ENCODE peak calls at places on chromosomes 11 and 22, in seven cellular contexts. X is tibial nerve; S is HTR-8/SVneo; Q is mucosa of descending colon; G is stimulated activated CD4-positive, alpha-beta T cell treated with anti-CD3 and anti-CD28 coated beads, Interleukin-12 subunit alpha, Interleukin-12 subunit beta, amount 100 ng/mL, for 4 hours; Y is astrocyte of the spinal cord; T is M059J. Z is an unnamed sample.

GRCh38 chr22:42747701-42748513 is 27.2 kb upstream of the A4GALT start:
- DNase-seq in Q (no peak), X (no peak), Y (peak; percentile 86), S (no peak), T (peak; percentile 86), G (no peak), Z (peak; percentile 53)

GRCh38 chr22:46758867-46759290 is 3.6 kb upstream of the TBC1D22A start:
- DNase-seq in T (peak; percentile 51), S (peak; percentile 29), X (peak; percentile 42), Q (peak; percentile 65), G (no peak), Y (peak; percentile 66), Z (peak; percentile 46)

GRCh38 chr11:75103380-75104026 is 6.8 kb upstream of the OR2AT4 start:
- DNase-seq in S (peak; percentile 37), X (no peak), T (peak; percentile 77), Y (peak; percentile 51), G (no peak), Q (no peak), Z (peak; percentile 77)

GRCh38 chr22:46072030-46072881 is 78.1 kb upstream of the PPARA start:
- DNase-seq in T (no peak), G (peak; percentile 56), Q (peak; percentile 89), S (no peak), X (no peak), Y (peak; percentile 57), Z (peak; percentile 67)

GRCh38 chr11:8985462-8985861 is 18.3 kb downstream of the NRIP3 start:
- DNase-seq in T (no peak), S (no peak), Q (no peak), X (no peak), Y (no peak), G (no peak), Z (no peak)

GRCh38 chr11:25211635-25212251 is 714.9 kb downstream of the LUZP2 start:
- DNase-seq in T (peak; percentile 22), Y (peak; percentile 0), S (no peak), G (no peak), X (no peak), Q (no peak), Z (no peak)

GRCh38 chr11:83671295-83671694 is 385.1 kb upstream of the CCDC90B start:
- DNase-seq in X (no peak), S (no peak), Y (no peak), G (no peak), Q (no peak), T (no peak), Z (peak; percentile 14)

GRCh38 chr11:38460901-38461300 is 1862.9 kb upstream of the RAG2 start:
- DNase-seq in Y (peak; percentile 96), G (no peak), S (peak; percentile 45), Q (no peak), T (peak; percentile 91), X (peak; percentile 22), Z (no peak)

GRCh38 chr11:129141748-129142475 is 50.2 kb downstream of the ARHGAP32 start:
- DNase-seq in Q (no peak), Y (peak; percentile 56), X (no peak), S (no peak), G (no peak), T (peak; percentile 72), Z (no peak)

GRCh38 chr11:119491753-119492455 is 68.9 kb upstream of the THY1 start:
- DNase-seq in S (no peak), G (no peak), Q (no peak), X (no peak), Y (no peak), T (peak; percentile 19), Z (no peak)

GRCh38 chr22:41022470-41023298 is 69.7 kb upstream of the EP300 start:
- DNase-seq in T (peak; percentile 82), X (peak; percentile 89), Y (peak; percentile 83), Q (peak; percentile 96), G (peak; percentile 86), S (peak; percentile 88), Z (peak; percentile 89)

GRCh38 chr22:20440637-20441591 is 3.3 kb upstream of the SCARF2 start:
- DNase-seq in S (no peak), Q (no peak), X (no peak), T (no peak), G (no peak), Y (no peak), Z (no peak)

GRCh38 chr11:81725691-81726090 is 1008.0 kb downstream of the FAM181B start:
- DNase-seq in G (no peak), Y (peak; percentile 31), T (peak; percentile 0), X (no peak), S (no peak), Q (no peak), Z (peak; percentile 10)

GRCh38 chr11:57792870-57793269 is 31.3 kb downstream of the CTNND1 start:
- DNase-seq in S (no peak), Y (no peak), Q (no peak), T (no peak), G (no peak), X (no peak), Z (no peak)

GRCh38 chr11:34214961-34215805 is 109.8 kb downstream of the NAT10 start:
- DNase-seq in T (peak; percentile 85), X (no peak), Q (no peak), S (no peak), Y (peak; percentile 58), G (peak; percentile 66), Z (peak; percentile 74)

GRCh38 chr11:119087747-119088241 is 3.1 kb downstream of the HMBS start:
- DNase-seq in Y (no peak), T (peak; percentile 24), G (no peak), S (no peak), X (no peak), Q (no peak), Z (no peak)

GRCh38 chr22:28594784-28595324 is 84.8 kb downstream of the TTC28 start:
- DNase-seq in G (no peak), T (peak; percentile 62), X (no peak), Q (no peak), Y (peak; percentile 76), S (peak; percentile 23), Z (peak; percentile 79)

GRCh38 chr11:47979378-47980092 is 824 bp upstream of the PTPRJ start:
- DNase-seq in G (no peak), S (no peak), X (no peak), T (peak; percentile 41), Q (no peak), Y (no peak), Z (no peak)

GRCh38 chr11:113514856-113515255 is 39.7 kb upstream of the DRD2 start:
- DNase-seq in X (no peak), G (no peak), Y (no peak), S (no peak), T (no peak), Q (no peak), Z (no peak)

GRCh38 chr11:117468888-117469287 is 141.2 kb downstream of the CEP164 start:
- DNase-seq in X (no peak), G (no peak), Y (no peak), Q (no peak), T (no peak), S (no peak), Z (no peak)

GRCh38 chr22:42270178-42270511 is 308 bp downstream of the TCF20 start:
- DNase-seq in G (peak; percentile 35), Q (peak; percentile 73), S (peak; percentile 32), T (no peak), X (no peak), Y (no peak), Z (no peak)

GRCh38 chr11:76456571-76456970 is 11.8 kb downstream of the EMSY start:
- DNase-seq in Q (no peak), Y (no peak), G (no peak), S (no peak), T (no peak), X (no peak), Z (no peak)

GRCh38 chr11:130198964-130199363 is 39.4 kb downstream of the ST14 start:
- DNase-seq in Q (no peak), T (no peak), S (no peak), X (no peak), Y (no peak), G (no peak), Z (no peak)

GRCh38 chr11:40274017-40274416 is 1185.4 kb downstream of the LRRC4C start:
- DNase-seq in Y (peak; percentile 88), Q (no peak), X (peak; percentile 25), S (peak; percentile 26), T (peak; percentile 84), G (no peak), Z (no peak)

GRCh38 chr11:23789938-23790371 is 706.9 kb upstream of the LUZP2 start:
- DNase-seq in G (no peak), Y (peak; percentile 72), S (peak; percentile 54), X (no peak), T (peak; percentile 87), Q (peak; percentile 39), Z (peak; percentile 28)

GRCh38 chr11:134639586-134640330 is 227.7 kb upstream of the B3GAT1 start:
- DNase-seq in S (no peak), Q (peak; percentile 82), T (peak; percentile 28), X (no peak), Y (no peak), G (no peak), Z (peak; percentile 59)

GRCh38 chr22:29266564-29267461 is 968 bp downstream of the RHBDD3 start:
- DNase-seq in X (no peak), Q (no peak), G (no peak), T (no peak), Y (peak; percentile 9), S (no peak), Z (peak; percentile 48)

GRCh38 chr11:100878474-100878873 is 191.4 kb downstream of the ARHGAP42 start:
- DNase-seq in S (no peak), G (no peak), T (no peak), Y (peak; percentile 79), X (no peak), Q (no peak), Z (no peak)

GRCh38 chr11:73439002-73439843 is 63.0 kb downstream of the RELT start:
- DNase-seq in T (no peak), Y (no peak), G (no peak), S (no peak), Q (no peak), X (no peak), Z (no peak)

GRCh38 chr11:115279831-115280761 is 224.1 kb downstream of the CADM1 start:
- DNase-seq in G (no peak), S (no peak), Y (peak; percentile 45), T (peak; percentile 36), Q (no peak), X (no peak), Z (no peak)

GRCh38 chr11:15665368-15665871 is 550.7 kb downstream of the INSC start:
- DNase-seq in X (no peak), Y (no peak), Q (no peak), T (peak; percentile 42), S (no peak), G (no peak), Z (no peak)

GRCh38 chr11:117597083-117597482 is 199.9 kb downstream of the DSCAML1 start:
- DNase-seq in Y (peak; percentile 38), Q (peak; percentile 58), G (peak; percentile 22), S (peak; percentile 40), X (no peak), T (peak; percentile 32), Z (peak; percentile 55)

GRCh38 chr11:64237484-64237951 is 3.1 kb downstream of the VEGFB start:
- DNase-seq in S (no peak), Y (no peak), X (no peak), G (no peak), T (no peak), Q (peak; percentile 91), Z (no peak)

GRCh38 chr11:8963569-8964323 is 496 bp downstream of the TMEM9B start:
- DNase-seq in G (peak; percentile 74), T (peak; percentile 82), Q (peak; percentile 91), S (peak; percentile 81), X (peak; percentile 38), Y (no peak), Z (peak; percentile 73)

GRCh38 chr22:28231423-28231822 is 312.4 kb upstream of the PITPNB start:
- DNase-seq in Y (peak; percentile 74), Q (no peak), T (peak; percentile 34), G (no peak), S (no peak), X (no peak), Z (no peak)